ENCODE peak calls at places on chromosomes 6 and 20, in seven cellular contexts. One of them, this sample, is unnamed.

GRCh38 chr6:148524509-148524908 is 181.9 kb downstream of the SASH1 start:
- DNase-seq in IMR-90: peak; percentile 95
- DNase-seq in uterus: no peak
- DNase-seq in heart right ventricle: no peak
- DNase-seq in breast epithelium: no peak
- DNase-seq in HCT116: no peak
- DNase-seq in body of pancreas: no peak
- DNase-seq in this sample: no peak

GRCh38 chr6:84597238-84597875 is 167.0 kb downstream of the TBX18 start:
- DNase-seq in IMR-90: no peak
- DNase-seq in uterus: no peak
- DNase-seq in heart right ventricle: no peak
- DNase-seq in breast epithelium: no peak
- DNase-seq in HCT116: no peak
- DNase-seq in body of pancreas: no peak
- DNase-seq in this sample: no peak

GRCh38 chr20:5745416-5745968 is 4.7 kb upstream of the SHLD1 start:
- DNase-seq in IMR-90: no peak
- DNase-seq in uterus: no peak
- DNase-seq in heart right ventricle: no peak
- DNase-seq in breast epithelium: no peak
- DNase-seq in HCT116: no peak
- DNase-seq in body of pancreas: no peak
- DNase-seq in this sample: no peak

GRCh38 chr6:72784071-72784470 is 162.2 kb downstream of the KCNQ5 start:
- DNase-seq in IMR-90: peak; percentile 42
- DNase-seq in uterus: no peak
- DNase-seq in heart right ventricle: no peak
- DNase-seq in breast epithelium: no peak
- DNase-seq in HCT116: no peak
- DNase-seq in body of pancreas: no peak
- DNase-seq in this sample: no peak

GRCh38 chr6:107716688-107717089 is 107.4 kb downstream of the SCML4 start:
- DNase-seq in IMR-90: peak; percentile 43
- DNase-seq in uterus: no peak
- DNase-seq in heart right ventricle: no peak
- DNase-seq in breast epithelium: no peak
- DNase-seq in HCT116: peak; percentile 68
- DNase-seq in body of pancreas: no peak
- DNase-seq in this sample: peak; percentile 12

GRCh38 chr6:158564243-158565121 is 4.6 kb downstream of the TMEM181 start:
- DNase-seq in IMR-90: no peak
- DNase-seq in uterus: no peak
- DNase-seq in heart right ventricle: no peak
- DNase-seq in breast epithelium: no peak
- DNase-seq in HCT116: no peak
- DNase-seq in body of pancreas: no peak
- DNase-seq in this sample: no peak

GRCh38 chr6:36851149-36851614 is 11.9 kb upstream of the CPNE5 start:
- DNase-seq in IMR-90: peak; percentile 72
- DNase-seq in uterus: peak; percentile 80
- DNase-seq in heart right ventricle: no peak
- DNase-seq in breast epithelium: peak; percentile 50
- DNase-seq in HCT116: peak; percentile 37
- DNase-seq in body of pancreas: peak; percentile 61
- DNase-seq in this sample: no peak

GRCh38 chr6:95848717-95849116 is 167.1 kb upstream of the FUT9 start:
- DNase-seq in IMR-90: no peak
- DNase-seq in uterus: no peak
- DNase-seq in heart right ventricle: no peak
- DNase-seq in breast epithelium: no peak
- DNase-seq in HCT116: no peak
- DNase-seq in body of pancreas: no peak
- DNase-seq in this sample: no peak

GRCh38 chr20:32652739-32653526 is 20.8 kb downstream of the C20orf203 start:
- DNase-seq in IMR-90: peak; percentile 66
- DNase-seq in uterus: peak; percentile 68
- DNase-seq in heart right ventricle: peak; percentile 87
- DNase-seq in breast epithelium: peak; percentile 59
- DNase-seq in HCT116: peak; percentile 54
- DNase-seq in body of pancreas: peak; percentile 90
- DNase-seq in this sample: peak; percentile 88

GRCh38 chr20:45857836-45858250 is 429 bp downstream of the ZSWIM3 start:
- DNase-seq in IMR-90: no peak
- DNase-seq in uterus: no peak
- DNase-seq in heart right ventricle: no peak
- DNase-seq in breast epithelium: no peak
- DNase-seq in HCT116: no peak
- DNase-seq in body of pancreas: no peak
- DNase-seq in this sample: peak; percentile 60

GRCh38 chr6:132669690-132670291 is 10.8 kb upstream of the TAAR1 start:
- DNase-seq in IMR-90: peak; percentile 54
- DNase-seq in uterus: no peak
- DNase-seq in heart right ventricle: no peak
- DNase-seq in breast epithelium: no peak
- DNase-seq in HCT116: peak; percentile 38
- DNase-seq in body of pancreas: no peak
- DNase-seq in this sample: no peak

DNA sequence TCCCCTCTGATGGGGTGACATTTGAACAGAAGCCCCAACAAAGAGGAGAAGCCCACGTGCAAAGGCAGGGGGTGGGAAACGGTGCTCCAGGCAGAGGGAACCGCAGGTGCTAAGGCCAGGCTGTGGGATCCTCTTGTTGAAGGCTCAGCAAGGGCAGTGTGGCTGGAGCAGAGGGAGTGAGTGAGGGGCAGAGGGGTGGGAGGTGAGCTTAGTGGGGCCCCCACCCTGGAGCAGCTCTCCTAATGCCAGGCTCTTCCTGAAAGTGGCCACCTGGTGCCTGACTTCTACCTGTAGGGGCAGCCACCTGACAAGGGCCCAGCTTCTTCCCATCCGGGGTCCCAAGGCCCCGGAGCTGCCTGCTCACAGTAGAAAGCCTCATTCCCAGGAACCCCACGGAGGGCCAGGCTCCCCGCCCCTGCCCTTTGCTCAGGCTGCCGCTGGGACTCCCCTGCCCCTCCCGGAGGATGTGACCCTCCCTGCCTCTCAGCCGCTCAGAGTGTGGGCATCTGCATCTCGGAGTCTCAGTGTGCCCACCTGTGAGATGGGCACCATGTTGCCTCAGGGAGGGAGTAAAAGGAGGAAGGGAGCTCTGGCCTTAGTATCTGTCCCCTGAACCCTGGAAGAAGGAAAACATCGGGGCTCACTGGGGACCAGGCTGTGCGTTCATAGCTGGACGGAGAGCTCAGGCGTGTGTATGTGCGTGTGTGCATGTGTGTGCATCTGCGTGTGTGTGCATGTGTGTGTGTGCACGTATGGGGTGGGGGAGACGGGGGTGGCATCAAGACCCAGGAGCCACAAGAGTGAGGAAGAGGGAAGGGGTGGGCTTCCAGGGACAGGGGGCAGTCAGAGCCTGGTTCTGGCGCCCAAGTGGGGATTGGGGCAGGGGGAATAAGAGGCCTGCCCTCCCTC is 119.4 kb downstream of the CEBPB start:
- DNase-seq in IMR-90: no peak
- DNase-seq in uterus: no peak
- DNase-seq in heart right ventricle: no peak
- DNase-seq in breast epithelium: no peak
- DNase-seq in HCT116: no peak
- DNase-seq in body of pancreas: no peak
- DNase-seq in this sample: no peak
- H3K4me1 ChIP-seq in IMR-90: peaks cover 48% of the 10 kb centered on the region
- H3K4me1 ChIP-seq in uterus: peaks cover 19% of the 10 kb centered on the region
- H3K4me1 ChIP-seq in heart right ventricle: peaks cover 70% of the 10 kb centered on the region
- H3K4me1 ChIP-seq in breast epithelium: peaks cover 18% of the 10 kb centered on the region
- H3K4me1 ChIP-seq in HCT116: peaks cover 31% of the 10 kb centered on the region
- H3K4me1 ChIP-seq in body of pancreas: peaks cover 56% of the 10 kb centered on the region
- H3K4me1 ChIP-seq in this sample: peaks cover 53% of the 10 kb centered on the region

GRCh38 chr20:60966031-60966430 is 286.0 kb upstream of the CDH4 start:
- DNase-seq in IMR-90: no peak
- DNase-seq in uterus: no peak
- DNase-seq in heart right ventricle: no peak
- DNase-seq in breast epithelium: no peak
- DNase-seq in HCT116: no peak
- DNase-seq in body of pancreas: no peak
- DNase-seq in this sample: no peak

GRCh38 chr20:60970601-60971000 is 281.5 kb upstream of the CDH4 start:
- DNase-seq in IMR-90: no peak
- DNase-seq in uterus: no peak
- DNase-seq in heart right ventricle: no peak
- DNase-seq in breast epithelium: no peak
- DNase-seq in HCT116: no peak
- DNase-seq in body of pancreas: no peak
- DNase-seq in this sample: no peak

GRCh38 chr20:60967431-60968316 is 284.4 kb upstream of the CDH4 start:
- DNase-seq in IMR-90: no peak
- DNase-seq in uterus: no peak
- DNase-seq in heart right ventricle: no peak
- DNase-seq in breast epithelium: no peak
- DNase-seq in HCT116: no peak
- DNase-seq in body of pancreas: no peak
- DNase-seq in this sample: no peak

GRCh38 chr20:60966766-60967165 is 285.3 kb upstream of the CDH4 start:
- DNase-seq in IMR-90: no peak
- DNase-seq in uterus: no peak
- DNase-seq in heart right ventricle: no peak
- DNase-seq in breast epithelium: no peak
- DNase-seq in HCT116: no peak
- DNase-seq in body of pancreas: no peak
- DNase-seq in this sample: no peak

DNA sequence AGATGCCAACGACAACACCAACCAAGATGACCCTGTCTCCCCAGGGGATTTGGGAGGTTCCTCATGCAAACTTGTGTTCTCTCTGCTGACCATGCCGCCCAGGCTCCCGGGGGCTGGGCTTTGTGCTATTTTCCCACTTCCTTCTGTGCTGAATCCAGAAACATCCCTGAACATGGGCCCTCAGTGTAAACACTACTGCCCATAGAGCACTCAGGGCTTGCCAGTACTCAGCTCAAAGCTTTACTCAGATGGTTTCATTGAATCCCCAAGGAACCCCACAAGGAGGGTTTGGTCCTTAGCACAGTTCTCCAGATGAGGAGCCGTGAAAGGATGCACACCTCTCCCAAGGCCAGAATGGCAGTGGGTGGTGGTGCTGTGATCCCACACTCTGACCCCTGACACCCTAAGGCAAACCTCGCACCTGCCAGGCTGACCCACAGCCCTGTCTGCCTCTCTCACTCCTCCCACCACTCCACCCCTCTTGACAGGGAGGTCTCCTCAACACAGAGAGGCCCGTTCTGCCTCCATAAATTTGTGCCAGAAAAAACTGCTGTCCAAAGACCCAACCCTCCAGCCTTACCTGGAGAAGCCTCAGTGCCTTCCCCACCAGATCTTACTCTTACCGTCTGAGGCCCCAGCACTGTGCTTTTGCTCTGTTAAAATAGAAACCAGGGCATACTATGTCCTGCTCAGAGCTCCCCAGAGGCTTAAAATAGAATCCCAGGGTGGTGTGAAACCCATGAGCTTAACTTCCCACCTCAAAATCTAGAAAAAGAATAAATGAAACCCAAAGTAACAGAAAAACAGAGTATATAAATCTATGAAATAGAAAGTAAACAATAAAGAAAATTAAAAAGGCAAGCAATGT is 283.0 kb upstream of the CDH4 start:
- DNase-seq in IMR-90: no peak
- DNase-seq in uterus: no peak
- DNase-seq in heart right ventricle: no peak
- DNase-seq in breast epithelium: no peak
- DNase-seq in HCT116: no peak
- DNase-seq in body of pancreas: no peak
- DNase-seq in this sample: no peak
- H3K27ac ChIP-seq in IMR-90: no peak overlapping the region
- H3K27ac ChIP-seq in uterus: no peak overlapping the region
- H3K27ac ChIP-seq in heart right ventricle: no peak overlapping the region
- H3K27ac ChIP-seq in breast epithelium: no peak overlapping the region
- H3K27ac ChIP-seq in HCT116: no peak overlapping the region
- H3K27ac ChIP-seq in body of pancreas: no peak overlapping the region
- H3K27ac ChIP-seq in this sample: no peak overlapping the region

DNA sequence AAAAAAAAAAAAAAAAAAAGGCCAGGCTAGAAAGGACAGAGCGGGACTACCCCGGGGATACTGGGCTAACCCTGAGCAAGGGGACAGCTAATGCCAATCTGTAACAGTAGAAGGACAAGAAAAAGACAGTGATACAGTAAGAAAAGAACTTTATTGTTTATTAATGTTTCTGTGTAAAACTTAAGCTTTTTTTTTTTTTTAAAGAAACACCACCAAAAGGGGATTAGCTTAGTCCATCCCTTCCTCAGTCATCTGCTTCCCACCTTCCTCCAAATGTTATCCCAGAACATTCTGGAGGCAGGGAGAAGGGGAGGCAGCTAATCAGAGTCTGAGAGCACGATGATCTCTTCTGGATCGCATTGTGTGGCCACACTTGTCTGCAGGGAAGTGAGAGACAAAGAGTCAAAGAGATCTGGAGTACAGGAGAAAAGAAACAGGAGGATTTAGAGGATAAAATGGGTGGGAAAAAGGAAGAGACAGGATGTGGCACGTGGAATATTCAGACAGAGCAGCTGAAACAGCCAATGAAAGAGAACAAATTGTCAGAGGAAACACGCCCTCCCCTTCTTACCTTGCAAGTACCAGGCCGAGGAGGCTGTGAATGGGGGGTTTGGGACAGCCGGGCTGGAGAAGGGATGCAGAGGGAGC is 1.0 kb upstream of the ZBTB22 start:
- DNase-seq in IMR-90: no peak
- DNase-seq in uterus: no peak
- DNase-seq in heart right ventricle: no peak
- DNase-seq in breast epithelium: no peak
- DNase-seq in HCT116: no peak
- DNase-seq in body of pancreas: no peak
- DNase-seq in this sample: no peak
- H3K4me1 ChIP-seq in IMR-90: peaks cover 35% of the 10 kb centered on the region
- H3K4me1 ChIP-seq in uterus: peaks cover 13% of the 10 kb centered on the region
- H3K4me1 ChIP-seq in heart right ventricle: peaks cover 67% of the 10 kb centered on the region
- H3K4me1 ChIP-seq in breast epithelium: no peaks in the 10 kb centered on the region
- H3K4me1 ChIP-seq in HCT116: peaks cover 36% of the 10 kb centered on the region
- H3K4me1 ChIP-seq in body of pancreas: peaks cover 65% of the 10 kb centered on the region
- H3K4me1 ChIP-seq in this sample: peaks cover 57% of the 10 kb centered on the region

DNA sequence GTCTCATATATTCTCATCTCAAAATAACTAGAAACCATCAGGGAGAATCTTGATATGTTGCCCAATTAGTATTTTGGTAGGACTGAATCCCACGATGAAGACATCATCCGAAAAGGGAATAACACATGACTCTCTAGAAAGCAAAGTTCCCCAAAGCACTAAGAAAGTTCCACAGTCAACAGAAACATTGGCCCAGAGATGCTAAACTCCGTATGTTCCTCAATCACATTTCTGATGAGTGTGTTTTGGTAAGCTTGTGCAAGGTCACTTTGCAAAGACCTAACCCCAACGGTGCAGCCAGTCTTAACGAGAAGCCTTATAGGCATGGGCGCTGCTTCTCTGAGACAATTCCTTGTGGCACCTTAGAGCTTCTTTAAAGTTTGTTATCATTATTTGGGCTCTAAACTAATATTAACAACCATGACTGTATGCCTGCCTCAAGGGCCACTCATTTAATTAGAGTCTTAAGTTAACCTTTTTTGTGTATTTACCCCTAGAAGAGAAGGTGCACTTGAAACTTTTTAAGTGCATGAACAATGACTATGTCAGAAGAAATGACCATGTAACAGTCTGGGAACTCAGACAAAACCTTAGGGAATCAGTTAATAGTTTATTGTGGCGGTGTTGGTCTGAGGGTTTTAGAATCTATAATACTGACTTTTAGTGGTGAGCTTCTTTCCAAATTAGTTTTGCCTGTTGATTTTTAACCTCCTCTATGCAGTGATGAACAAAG is 202.0 kb upstream of the RAB32 start:
- DNase-seq in IMR-90: no peak
- DNase-seq in uterus: no peak
- DNase-seq in heart right ventricle: no peak
- DNase-seq in breast epithelium: no peak
- DNase-seq in HCT116: no peak
- DNase-seq in body of pancreas: no peak
- DNase-seq in this sample: no peak
- H3K27ac ChIP-seq in IMR-90: no peak overlapping the region
- H3K27ac ChIP-seq in uterus: no peak overlapping the region
- H3K27ac ChIP-seq in heart right ventricle: no peak overlapping the region
- H3K27ac ChIP-seq in breast epithelium: no peak overlapping the region
- H3K27ac ChIP-seq in HCT116: no peak overlapping the region
- H3K27ac ChIP-seq in body of pancreas: no peak overlapping the region
- H3K27ac ChIP-seq in this sample: no peak overlapping the region